ENCODE peak calls at places on chromosomes 11 and 22, in nine cellular contexts. E, V, Z, I, T, L, Y, G and M are unnamed samples.

GRCh38 chr22:25081409-25081824 is 118.2 kb upstream of the CRYBB3 start:
- DNase-seq in Z (peak), V (no peak), L (peak), T (peak), Y (no peak), G (peak), E (peak), I (peak), M (no peak)

GRCh38 chr11:100918551-100919500 is 210.8 kb downstream of the PGR start:
- DNase-seq in E (peak), V (no peak), I (peak), G (no peak), L (peak), Z (peak), Y (no peak), T (peak), M (no peak)

GRCh38 chr11:17529814-17530162 is 14.4 kb downstream of the USH1C start:
- DNase-seq in T (no peak), Y (no peak), I (no peak), V (no peak), G (no peak), E (no peak), Z (no peak), L (no peak), M (no peak)

GRCh38 chr11:68012843-68013610 is 2.9 kb downstream of the ALDH3B1 start:
- DNase-seq in I (peak), Z (peak), L (no peak), Y (no peak), G (no peak), T (peak), V (no peak), E (peak), M (no peak)

GRCh38 chr11:72561856-72562255 is 112.4 kb downstream of the PDE2A start:
- DNase-seq in Y (peak), T (no peak), L (no peak), Z (no peak), E (no peak), V (no peak), G (no peak), I (no peak), M (no peak)

GRCh38 chr11:35912883-35913614 is 30.8 kb upstream of the LDLRAD3 start:
- DNase-seq in Z (no peak), V (no peak), G (no peak), I (no peak), Y (no peak), T (no peak), E (no peak), L (no peak), M (no peak)

GRCh38 chr22:30221121-30221992 is 25.2 kb downstream of the LIF start:
- DNase-seq in Z (no peak), T (no peak), V (peak), G (peak), Y (no peak), I (no peak), L (no peak), E (no peak), M (no peak)

GRCh38 chr11:87148749-87149148 is 111.0 kb downstream of the TMEM135 start:
- DNase-seq in G (no peak), L (no peak), Z (no peak), T (no peak), Y (no peak), E (no peak), V (no peak), I (no peak), M (no peak)

GRCh38 chr11:18132341-18132740 is at the start of gene MRGPRX3:
- DNase-seq in V (no peak), I (peak), E (no peak), Y (no peak), T (peak), Z (no peak), G (no peak), L (no peak), M (no peak)

GRCh38 chr11:8036002-8036802 is 44.8 kb upstream of the TUB start:
- DNase-seq in V (no peak), I (no peak), L (no peak), T (no peak), Y (peak), E (no peak), Z (no peak), G (no peak), M (no peak)
- TF ChIP-seq CTCF in V (no peak), I (no peak), L (no peak), T (no peak), Y (no peak), E (no peak), Z (no peak), G (no peak), M (no peak)

GRCh38 chr11:65540290-65541092 is 15.6 kb downstream of the SCYL1 start:
- DNase-seq in V (peak), G (peak), Z (peak), Y (peak), L (peak), I (peak), E (peak), T (peak), M (peak)

GRCh38 chr11:65541093-65542010 is 16.5 kb downstream of the SCYL1 start:
- DNase-seq in I (no peak), Y (no peak), Z (no peak), T (no peak), E (no peak), V (no peak), L (no peak), G (no peak), M (no peak)

GRCh38 chr11:65538915-65539374 is 14.1 kb downstream of the SCYL1 start:
- DNase-seq in L (no peak), I (no peak), G (no peak), Z (no peak), Y (peak), E (no peak), V (peak), T (no peak), M (no peak)

GRCh38 chr11:65538232-65538914 is 13.5 kb downstream of the SCYL1 start:
- DNase-seq in T (no peak), G (no peak), Z (no peak), V (no peak), I (no peak), Y (no peak), L (no peak), E (no peak), M (no peak)

GRCh38 chr11:65539401-65540289 is 14.8 kb downstream of the SCYL1 start:
- DNase-seq in Y (peak), I (no peak), L (peak), G (no peak), T (no peak), Z (no peak), V (peak), E (peak), M (no peak)
- TF ChIP-seq CTCF in Y (no peak), I (no peak), L (peak), G (no peak), T (no peak), Z (no peak), V (peak), E (no peak), M (no peak)

DNA sequence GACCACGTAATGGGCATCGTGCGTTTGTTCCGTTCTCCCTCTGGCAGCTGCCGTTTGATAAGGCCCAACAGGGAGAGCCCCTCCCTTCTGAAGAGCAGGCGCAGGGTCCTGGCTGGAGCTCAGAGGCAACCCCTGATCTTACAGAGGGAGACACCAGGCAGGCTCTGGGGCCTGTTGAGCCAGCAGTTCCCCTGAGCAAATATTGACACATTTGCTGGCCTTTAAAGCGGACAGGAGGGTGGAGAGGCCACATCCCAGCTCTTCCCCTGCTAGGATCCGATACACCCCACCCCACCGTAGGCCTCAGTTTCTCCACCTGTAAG is 11.8 kb upstream of the C1QTNF6 start:
- DNase-seq in L (no peak), V (no peak), Y (no peak), G (no peak), Z (no peak), T (no peak), I (no peak), E (peak), M (no peak)
- TF ChIP-seq CTCF in L (no peak), V (peak), Y (peak), G (no peak), Z (no peak), T (no peak), I (no peak), E (no peak), M (no peak)

GRCh38 chr11:92738281-92738680 is 231.2 kb upstream of the MTNR1B start:
- DNase-seq in T (no peak), I (peak), Y (no peak), Z (no peak), G (no peak), L (no peak), E (no peak), V (no peak), M (no peak)

GRCh38 chr11:92735039-92735438 is 234.4 kb upstream of the MTNR1B start:
- DNase-seq in T (peak), G (no peak), V (no peak), L (no peak), Z (no peak), I (no peak), E (no peak), Y (no peak), M (no peak)

GRCh38 chr11:92745186-92745585 is 224.3 kb upstream of the MTNR1B start:
- DNase-seq in G (no peak), I (no peak), L (no peak), Z (no peak), E (no peak), Y (no peak), T (no peak), V (no peak), M (no peak)

GRCh38 chr11:92739020-92739419 is 230.4 kb upstream of the MTNR1B start:
- DNase-seq in I (peak), Y (no peak), T (peak), L (no peak), V (no peak), E (no peak), G (no peak), Z (peak), M (no peak)

GRCh38 chr11:92740251-92740650 is 229.2 kb upstream of the MTNR1B start:
- DNase-seq in Z (no peak), L (no peak), Y (no peak), V (no peak), E (no peak), T (no peak), I (no peak), G (no peak), M (no peak)
- TF ChIP-seq CTCF in Z (no peak), L (no peak), Y (no peak), V (no peak), E (no peak), T (no peak), I (no peak), G (no peak), M (no peak)

GRCh38 chr11:3971756-3972404 is 116.4 kb downstream of the STIM1 start:
- DNase-seq in V (no peak), Z (peak), Y (no peak), G (no peak), T (peak), I (no peak), L (no peak), E (no peak), M (no peak)
- TF ChIP-seq CTCF in V (peak), Z (peak), Y (no peak), G (no peak), T (peak), I (peak), L (no peak), E (no peak), M (no peak)

GRCh38 chr11:32151036-32151435 is 60.2 kb downstream of the RCN1 start:
- DNase-seq in Y (no peak), T (peak), V (no peak), E (no peak), L (no peak), I (no peak), G (no peak), Z (no peak), M (no peak)

GRCh38 chr11:32149748-32150147 is 58.9 kb downstream of the RCN1 start:
- DNase-seq in L (no peak), G (no peak), Y (no peak), V (no peak), E (no peak), T (no peak), I (no peak), Z (no peak), M (no peak)

GRCh38 chr11:32152821-32153220 is 61.9 kb downstream of the RCN1 start:
- DNase-seq in Z (no peak), G (no peak), Y (no peak), T (no peak), E (no peak), L (no peak), V (no peak), I (no peak), M (no peak)

GRCh38 chr11:32153747-32154146 is 62.9 kb downstream of the RCN1 start:
- DNase-seq in I (no peak), Y (no peak), L (no peak), T (no peak), Z (no peak), V (no peak), E (no peak), G (no peak), M (no peak)

DNA sequence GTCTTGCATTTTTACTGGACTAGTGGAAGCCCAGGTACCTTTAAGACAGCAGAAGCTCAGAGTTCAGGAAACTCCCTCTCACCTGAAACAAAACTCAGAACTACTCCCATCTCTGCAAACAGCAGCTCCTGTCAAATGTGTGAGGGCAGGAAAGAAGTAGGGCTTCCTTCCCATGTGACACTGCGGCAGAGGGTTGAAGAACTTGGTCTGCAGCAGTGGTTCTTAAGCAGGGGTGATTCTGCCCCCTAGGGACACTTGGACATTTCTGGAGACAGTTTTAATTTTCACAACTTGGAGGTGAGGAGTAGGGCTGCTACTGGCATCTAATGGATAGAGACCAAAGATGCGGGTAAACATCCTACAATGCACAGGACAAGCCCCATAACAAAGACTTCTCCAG is 63.4 kb downstream of the RCN1 start:
- DNase-seq in E (no peak), G (no peak), I (peak), T (peak), Y (no peak), V (no peak), L (no peak), Z (peak), M (no peak)
- TF ChIP-seq CTCF in E (no peak), G (no peak), I (peak), T (peak), Y (peak), V (no peak), L (no peak), Z (peak), M (no peak)

GRCh38 chr11:64034411-64034811 is 1.3 kb upstream of the FLRT1 start:
- DNase-seq in L (no peak), E (no peak), T (no peak), G (no peak), Z (no peak), V (no peak), Y (peak), I (no peak), M (no peak)

GRCh38 chr11:64035581-64035980 is at the start of gene FLRT1:
- DNase-seq in E (no peak), V (no peak), Z (no peak), I (no peak), L (no peak), Y (no peak), T (no peak), G (no peak), M (no peak)

GRCh38 chr11:64035081-64035524 is 628 bp upstream of the FLRT1 start:
- DNase-seq in I (no peak), G (no peak), Y (no peak), Z (no peak), T (no peak), L (no peak), E (no peak), V (no peak), M (no peak)

GRCh38 chr11:64037027-64037633 is 1.4 kb downstream of the FLRT1 start:
- DNase-seq in I (no peak), L (no peak), G (no peak), V (no peak), Y (no peak), T (no peak), E (no peak), Z (no peak), M (no peak)

DNA sequence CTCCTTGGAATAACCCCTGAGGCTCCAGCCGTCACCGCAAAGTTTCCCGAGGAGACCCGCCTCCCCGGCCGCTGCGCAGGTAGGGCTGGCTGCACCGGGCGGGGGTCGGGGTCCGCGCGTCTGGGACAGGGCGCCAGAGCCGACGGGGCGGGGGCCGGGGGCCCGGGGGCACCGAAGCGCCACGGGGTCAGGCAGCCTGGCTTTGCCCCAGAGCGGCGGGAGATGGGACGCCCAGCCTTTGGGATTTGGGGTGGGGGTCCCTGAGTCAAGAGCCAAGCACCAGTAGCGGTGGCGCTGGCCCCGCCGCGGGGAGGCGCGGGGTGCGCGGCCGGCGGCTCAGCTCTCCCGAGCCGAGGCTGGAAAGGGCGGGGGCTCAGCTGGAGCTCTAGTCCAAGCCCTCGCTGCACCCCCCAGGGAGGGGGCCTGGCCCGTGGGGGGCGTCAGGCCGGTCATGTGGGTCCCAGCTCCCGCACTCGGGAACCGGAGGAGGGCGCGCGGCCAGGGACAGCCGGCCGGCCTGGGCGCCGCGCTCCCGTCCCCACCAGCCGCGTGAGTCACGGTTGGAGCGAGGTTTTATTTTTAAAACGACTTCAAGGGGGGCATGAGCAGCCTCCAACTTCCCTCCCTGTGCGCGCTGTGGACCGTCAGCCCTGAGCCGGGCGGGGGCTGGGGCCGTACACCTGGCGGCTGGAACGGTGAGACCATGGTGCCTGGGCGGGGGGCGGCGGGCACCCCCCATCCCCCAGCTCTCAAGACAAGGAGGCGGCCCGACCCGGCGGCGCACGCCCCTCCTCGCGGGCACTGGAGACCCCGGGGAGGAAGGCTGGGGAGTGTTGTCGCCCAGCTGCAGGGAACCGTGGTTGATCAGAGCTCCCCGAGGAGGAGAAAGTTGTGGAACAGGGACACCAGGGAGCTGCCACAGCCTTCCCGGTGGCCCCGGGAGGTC is 623 bp downstream of the FLRT1 start:
- DNase-seq in Z (peak), L (no peak), V (peak), T (peak), I (peak), Y (no peak), G (no peak), E (no peak), M (no peak)
- TF ChIP-seq CTCF in Z (peak), L (no peak), V (no peak), T (no peak), I (no peak), Y (no peak), G (no peak), E (no peak), M (no peak)

DNA sequence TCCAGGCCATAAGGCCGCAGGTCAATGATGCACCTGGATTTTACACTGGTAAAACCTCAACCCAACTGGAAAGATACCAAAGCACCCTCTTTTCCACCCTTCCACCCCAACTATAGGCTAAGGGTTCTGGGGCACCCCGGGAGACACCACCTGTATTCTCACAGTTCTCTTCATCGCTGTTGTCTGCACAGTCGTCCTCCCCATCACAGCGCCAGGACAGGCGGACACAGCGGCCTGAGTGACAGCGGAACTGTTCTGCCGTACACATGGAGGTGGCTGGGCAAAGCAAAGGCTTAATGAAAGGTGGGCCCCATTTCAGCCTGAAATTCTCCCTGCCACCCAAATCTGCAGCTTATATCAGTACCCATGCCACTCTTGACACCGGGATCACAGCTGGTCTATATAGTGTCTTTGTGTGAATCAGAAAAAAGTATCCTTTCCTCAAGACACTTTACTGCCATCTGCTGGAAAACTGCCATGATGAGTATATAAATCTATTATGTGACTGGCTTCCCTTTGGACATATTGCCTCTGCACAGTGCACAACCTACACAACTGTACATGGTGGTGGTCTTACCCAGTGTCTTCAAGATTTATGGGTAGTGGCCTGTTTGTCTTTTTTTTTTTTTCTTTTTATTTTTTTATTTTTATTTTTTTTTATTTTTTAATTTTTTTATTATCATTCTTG is 21.5 kb downstream of the LRP4 start:
- DNase-seq in I (peak), V (no peak), T (peak), L (peak), Z (peak), E (no peak), Y (no peak), G (no peak), M (no peak)
- TF ChIP-seq CTCF in I (peak), V (no peak), T (peak), L (no peak), Z (peak), E (no peak), Y (peak), G (peak), M (no peak)